ENCODE peak calls at places on chromosomes 6 and 20, in seven cellular contexts. C is CD8-positive, alpha-beta T cell; K is heart right ventricle; W is OCI-LY7; L is SK-N-SH; H is testis; Z is left ventricle myocardium inferior. E is an unnamed sample. For H3K9me3 and H3K36me3, the result is how much of the 10 kb centered on the place peaks cover.

GRCh38 chr20:36818831-36819230 is 45.3 kb upstream of the DSN1 start:
- DNase-seq in H (no peak), Z (no peak), K (no peak), C (no peak), W (no peak), L (peak), E (no peak)

GRCh38 chr20:34377072-34377847 is 14.2 kb downstream of the ITCH start:
- DNase-seq in H (no peak), Z (no peak), K (no peak), W (no peak), C (no peak), L (no peak), E (no peak)

GRCh38 chr6:18234564-18234963 is 29.8 kb downstream of the DEK start:
- DNase-seq in K (no peak), Z (no peak), C (no peak), H (no peak), W (no peak), L (no peak), E (no peak)

GRCh38 chr6:17962436-17963031 is 24.9 kb downstream of the KIF13A start:
- DNase-seq in Z (peak), L (peak), W (no peak), H (peak), C (no peak), K (peak), E (no peak)

GRCh38 chr6:19838442-19839236 is 1.5 kb downstream of the ID4 start:
- DNase-seq in W (peak), Z (no peak), K (peak), H (peak), C (no peak), L (peak), E (no peak)

GRCh38 chr6:83536034-83536646 is 23.8 kb downstream of the PRSS35 start:
- DNase-seq in L (no peak), H (peak), C (peak), Z (no peak), W (peak), K (no peak), E (no peak)

GRCh38 chr6:138250513-138251247 is 32.4 kb upstream of the PBOV1 start:
- DNase-seq in L (no peak), K (no peak), H (no peak), C (no peak), W (no peak), Z (peak), E (peak)

GRCh38 chr6:136216503-136216902 is 33.6 kb downstream of the MTFR2 start:
- DNase-seq in Z (no peak), H (no peak), K (no peak), W (no peak), L (no peak), C (no peak), E (no peak)

GRCh38 chr6:56690519-56691200 is 48.0 kb upstream of the DST start:
- DNase-seq in Z (no peak), K (no peak), L (no peak), C (no peak), H (no peak), W (no peak), E (no peak)

GRCh38 chr20:60642546-60642945 is 609.5 kb upstream of the CDH4 start:
- DNase-seq in W (no peak), L (no peak), H (no peak), K (no peak), C (no peak), Z (no peak), E (no peak)

GRCh38 chr6:110563711-110564110 is 87.3 kb upstream of the SLC22A16 start:
- DNase-seq in L (no peak), Z (no peak), K (no peak), W (no peak), C (no peak), H (no peak), E (no peak)

GRCh38 chr6:134230087-134230717 is 87.7 kb downstream of the SGK1 start:
- DNase-seq in W (peak), C (no peak), L (no peak), H (no peak), Z (peak), K (no peak), E (no peak)

GRCh38 chr20:37615507-37616425 is 78.1 kb upstream of the CTNNBL1 start:
- DNase-seq in C (peak), Z (no peak), H (peak), L (peak), K (no peak), W (peak), E (no peak)

GRCh38 chr6:3885262-3886036 is 36.3 kb downstream of the FAM50B start:
- DNase-seq in W (no peak), Z (no peak), L (no peak), K (no peak), H (no peak), C (no peak), E (no peak)

GRCh38 chr6:155628315-155628714 is 172.7 kb upstream of the NOX3 start:
- DNase-seq in K (no peak), Z (no peak), C (no peak), L (no peak), W (peak), H (no peak), E (no peak)

DNA sequence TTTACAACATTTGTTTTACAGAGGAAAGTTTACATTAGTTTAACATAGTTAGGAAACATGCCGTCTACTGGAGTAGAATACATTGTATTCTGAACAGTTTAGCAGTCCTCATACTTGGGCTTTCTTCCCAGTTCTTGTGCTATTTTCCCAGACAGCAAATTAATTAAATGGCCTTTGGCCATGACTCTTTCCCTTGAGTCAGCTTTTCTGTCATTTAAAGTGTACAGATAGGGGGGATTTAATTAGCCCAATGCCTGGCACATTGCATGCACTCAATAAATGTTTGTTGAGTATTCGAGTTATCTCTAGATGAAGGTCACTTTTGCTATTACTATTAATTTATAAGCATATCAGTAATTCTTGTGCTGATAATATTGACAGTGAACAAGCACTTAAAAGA is 1.6 kb downstream of the TMEM244 start:
- DNase-seq in K (no peak), L (no peak), C (no peak), Z (no peak), H (no peak), W (no peak), E (no peak)
- H3K9me3 ChIP-seq in K (under half), L (under half), C (under half), Z (under half), H (under half), W (under half), E (under half)

DNA sequence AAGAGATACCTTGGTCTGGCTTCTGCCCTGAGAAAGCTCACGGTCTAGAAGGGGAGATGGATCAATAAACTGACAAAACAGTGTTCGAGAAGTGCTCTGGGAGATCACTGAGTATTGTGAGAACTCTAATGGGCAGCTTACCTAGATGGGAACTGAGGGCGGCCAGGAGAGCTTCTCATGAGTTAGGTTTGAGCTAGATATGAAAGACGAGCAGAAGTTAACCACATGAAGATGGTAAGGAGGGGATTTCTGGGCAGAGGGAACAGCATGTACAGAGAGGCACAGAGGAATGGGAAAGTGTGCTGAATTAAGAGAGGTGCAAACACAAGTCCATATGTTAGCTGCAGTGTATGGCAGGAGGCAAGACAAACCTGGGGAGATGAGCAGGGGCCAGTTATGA is 11.9 kb downstream of the ZFAND3 start:
- DNase-seq in L (no peak), Z (no peak), K (no peak), C (no peak), W (no peak), H (no peak), E (no peak)
- H3K36me3 ChIP-seq in L (under half), Z (under half), K (under half), C (under half), W (under half), H (under half), E (under half)

GRCh38 chr6:41476407-41476806 is 69.8 kb upstream of the FOXP4 start:
- DNase-seq in C (no peak), W (no peak), Z (no peak), K (no peak), L (no peak), H (no peak), E (no peak)

GRCh38 chr6:41475737-41476357 is 70.3 kb upstream of the FOXP4 start:
- DNase-seq in K (no peak), C (no peak), W (no peak), L (no peak), H (no peak), Z (no peak), E (no peak)

GRCh38 chr6:41474213-41474933 is 71.8 kb upstream of the FOXP4 start:
- DNase-seq in W (no peak), K (no peak), C (no peak), H (no peak), Z (no peak), L (no peak), E (no peak)

GRCh38 chr6:41477572-41477971 is 68.6 kb upstream of the FOXP4 start:
- DNase-seq in H (no peak), K (no peak), W (no peak), L (peak), Z (no peak), C (no peak), E (no peak)

DNA sequence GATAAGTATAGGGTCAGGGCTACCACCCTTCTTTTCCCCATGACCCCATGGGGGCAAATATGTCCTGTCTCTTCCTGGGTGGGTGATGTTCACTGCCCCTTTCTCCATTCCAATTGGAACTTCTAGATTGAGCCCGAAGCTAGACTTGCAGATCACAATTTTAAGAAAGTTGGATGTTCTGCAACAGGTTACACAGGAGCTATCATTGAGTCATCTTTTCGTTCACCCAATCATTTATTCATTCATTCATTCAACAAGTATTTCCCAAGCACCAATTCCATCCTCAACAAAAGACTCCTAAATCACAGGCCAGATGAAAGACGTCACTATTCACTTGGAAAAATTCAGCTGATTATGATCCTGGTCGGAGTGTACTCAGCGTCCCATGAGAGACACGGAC is 71.0 kb upstream of the FOXP4 start:
- DNase-seq in H (no peak), L (no peak), K (no peak), W (no peak), Z (no peak), C (no peak), E (no peak)
- H3K9me3 ChIP-seq in H (under half), L (under half), K (under half), W (under half), Z (under half), C (under half), E (under half)

GRCh38 chr6:15512126-15512525 is 150.7 kb downstream of the DTNBP1 start:
- DNase-seq in W (peak), K (no peak), L (peak), C (no peak), Z (no peak), H (peak), E (no peak)
- H3K36me3 ChIP-seq in W (under half), K (under half), L (under half), C (half or more), Z (half or more), H (under half), E (under half)